ENCODE peak calls at places on chromosomes 11 and 22, in five cellular contexts. J, N, H, P and S are unnamed samples.

GRCh38 chr11:128874406-128874805 is 7.3 kb upstream of the KCNJ1 start:
- DNase-seq in H (no peak), J (no peak), P (no peak), N (no peak), S (no peak)

GRCh38 chr22:35604671-35605457 is 12.3 kb downstream of the MB start:
- DNase-seq in J (no peak), P (peak), H (no peak), N (no peak), S (no peak)

GRCh38 chr11:73555615-73556014 is 42.3 kb downstream of the FAM168A start:
- DNase-seq in J (no peak), H (no peak), N (no peak), P (no peak), S (no peak)

GRCh38 chr11:33620423-33621120 is 80.1 kb downstream of the C11orf91 start:
- DNase-seq in N (no peak), J (no peak), H (peak), P (no peak), S (peak)

GRCh38 chr11:35364101-35364780 is 55.1 kb downstream of the SLC1A2 start:
- DNase-seq in H (peak), J (no peak), P (no peak), N (peak), S (peak)

GRCh38 chr11:71240865-71241691 is 11.3 kb downstream of the SHANK2 start:
- DNase-seq in H (peak), P (peak), J (no peak), N (no peak), S (peak)

GRCh38 chr11:107157146-107157808 is 139.0 kb upstream of the GUCY1A2 start:
- DNase-seq in J (no peak), H (no peak), N (no peak), P (no peak), S (no peak)

GRCh38 chr11:95266751-95267374 is 35.9 kb upstream of the SESN3 start:
- DNase-seq in H (no peak), J (no peak), N (no peak), P (no peak), S (no peak)

GRCh38 chr11:36488096-36488495 is 22.0 kb downstream of the TRAF6 start:
- DNase-seq in N (no peak), J (peak), P (no peak), H (no peak), S (no peak)

GRCh38 chr22:19149047-19149883 is 827 bp downstream of the GSC2 start:
- DNase-seq in J (no peak), N (no peak), P (peak), H (no peak), S (no peak)

GRCh38 chr22:41910599-41911291 is 4.1 kb downstream of the SHISA8 start:
- DNase-seq in H (no peak), J (peak), N (no peak), P (no peak), S (no peak)

GRCh38 chr11:65131417-65131776 is 2.9 kb downstream of the SYVN1 start:
- DNase-seq in H (no peak), P (no peak), J (peak), N (no peak), S (no peak)